ENCODE peak calls at places on chromosomes 16 and 17, in seven cellular contexts. S is AG10803; M is lower leg skin; X is activated gamma-delta T cell treated with Interleukin-2 at 50 U/mL for 16 hours; A is AG09319; J is stimulated activated CD4-positive, alpha-beta T cell treated with anti-CD3 and anti-CD28 coated beads, TNF-alpha, amount 100 ng/mL, for 24 hours; B is GM12865. R is an unnamed sample.

GRCh38 chr17:43427362-43428043 is 28.7 kb downstream of the ARL4D start:
- DNase-seq in S (no peak), M (no peak), X (no peak), A (no peak), J (no peak), B (no peak), R (no peak)

GRCh38 chr16:50058091-50058771 is 7.5 kb upstream of the HEATR3 start:
- DNase-seq in S (no peak), M (no peak), X (no peak), A (no peak), J (no peak), B (no peak), R (no peak)

GRCh38 chr17:27504188-27504995 is 48.1 kb downstream of the KSR1 start:
- DNase-seq in S (no peak), M (no peak), X (no peak), A (no peak), J (no peak), B (no peak), R (no peak)

GRCh38 chr17:79618383-79619067 is 7.7 kb upstream of the RBFOX3 start:
- DNase-seq in S (no peak), M (no peak), X (no peak), A (no peak), J (no peak), B (no peak), R (peak)

GRCh38 chr17:77781536-77781935 is 177.0 kb upstream of the TNRC6C start:
- DNase-seq in S (no peak), M (no peak), X (no peak), A (no peak), J (no peak), B (no peak), R (no peak)

GRCh38 chr16:1792836-1793577 is 498 bp downstream of the IGFALS start:
- DNase-seq in S (no peak), M (no peak), X (peak), A (no peak), J (no peak), B (no peak), R (peak)

GRCh38 chr17:41848788-41849187 is 11.2 kb downstream of the KLHL10 start:
- DNase-seq in S (no peak), M (no peak), X (no peak), A (peak), J (no peak), B (no peak), R (no peak)

GRCh38 chr16:28878083-28878926 is at the start of gene ATP2A1:
- DNase-seq in S (no peak), M (no peak), X (no peak), A (no peak), J (no peak), B (no peak), R (no peak)

GRCh38 chr17:760371-760770 is 8.3 kb upstream of the GEMIN4 start:
- DNase-seq in S (no peak), M (no peak), X (no peak), A (no peak), J (no peak), B (no peak), R (no peak)